ENCODE peak calls at places on chromosomes 4 and X, in five cellular contexts. W is HFFc6, R is neural progenitor cell, B is substantia nigra, F is NCI-H1105. U is an unnamed sample.

GRCh38 chrX:45758319-45758718 is 557.6 kb upstream of the DIPK2B start:
- DNase-seq in F (no peak), R (no peak), B (no peak), W (peak), U (no peak)

GRCh38 chr4:54879576-54879975 is 221.8 kb downstream of the KIT start:
- DNase-seq in W (peak), R (no peak), F (no peak), B (no peak), U (no peak)

GRCh38 chrX:30957753-30958152 is 68.7 kb upstream of the TAB3 start:
- DNase-seq in F (no peak), B (no peak), W (peak), R (no peak), U (no peak)

GRCh38 chrX:11465648-11466411 is 172.6 kb downstream of the AMELX start:
- DNase-seq in B (no peak), R (no peak), F (no peak), W (peak), U (no peak)

GRCh38 chr4:85570388-85570787 is 95.4 kb downstream of the ARHGAP24 start:
- DNase-seq in F (no peak), B (no peak), W (no peak), R (no peak), U (no peak)

GRCh38 chr4:15436515-15436914 is 8.7 kb downstream of the C1QTNF7 start:
- DNase-seq in R (no peak), F (peak), B (no peak), W (peak), U (peak)

GRCh38 chr4:77201857-77202256 is 44.9 kb downstream of the CCNG2 start:
- DNase-seq in W (no peak), F (no peak), B (no peak), R (no peak), U (no peak)

GRCh38 chr4:108034560-108034959 is 44.9 kb downstream of the HADH start:
- DNase-seq in B (no peak), W (no peak), F (no peak), R (no peak), U (no peak)

GRCh38 chr4:63670735-63671134 is 738.5 kb downstream of the TECRL start:
- DNase-seq in W (no peak), B (no peak), R (no peak), F (no peak), U (no peak)

GRCh38 chr4:127982445-127982844 is 17.2 kb downstream of the ABHD18 start:
- DNase-seq in F (no peak), B (no peak), R (no peak), W (no peak), U (no peak)

GRCh38 chrX:41960142-41960541 is 36.8 kb upstream of the CASK start:
- DNase-seq in W (no peak), B (no peak), F (no peak), R (no peak), U (no peak)

GRCh38 chr4:24791043-24791442 is 4.3 kb upstream of the SOD3 start:
- DNase-seq in R (no peak), B (no peak), F (no peak), W (no peak), U (no peak)

GRCh38 chrX:153953342-153953830 is 8.9 kb upstream of the RENBP start:
- DNase-seq in B (peak), W (peak), R (peak), F (peak), U (peak)

GRCh38 chr4:55503164-55503563 is 43.5 kb downstream of the CLOCK start:
- DNase-seq in R (no peak), W (peak), F (no peak), B (no peak), U (no peak)

GRCh38 chrX:109184506-109185139 is 297.3 kb downstream of the GUCY2F start:
- DNase-seq in F (no peak), W (no peak), B (no peak), R (no peak), U (no peak)

GRCh38 chr4:76016383-76016782 is 6.9 kb downstream of the CXCL10 start:
- DNase-seq in B (no peak), R (no peak), W (no peak), F (no peak), U (no peak)

GRCh38 chr4:14652522-14652921 is 349.8 kb upstream of the CPEB2 start:
- DNase-seq in F (no peak), B (no peak), W (no peak), R (no peak), U (no peak)

GRCh38 chrX:2320580-2321327 is 180.0 kb downstream of the DHRSX start:
- DNase-seq in F (no peak), R (no peak), W (peak), B (no peak), U (peak)

GRCh38 chr4:146243141-146243882 is 29.0 kb downstream of the REELD1 start:
- DNase-seq in F (no peak), W (peak), R (peak), B (no peak), U (no peak)

GRCh38 chr4:99323761-99324160 is 2.6 kb upstream of the ADH1B start:
- DNase-seq in F (no peak), R (no peak), B (no peak), W (no peak), U (no peak)

GRCh38 chr4:112819729-112820128 is 182.8 kb downstream of the LARP7 start:
- DNase-seq in F (no peak), W (no peak), B (no peak), R (no peak), U (no peak)

GRCh38 chrX:134694333-134694925 is 36.2 kb upstream of the PLAC1 start:
- DNase-seq in B (no peak), R (no peak), F (no peak), W (no peak), U (no peak)

GRCh38 chrX:37349131-37350033 is at the start of gene PRRG1:
- DNase-seq in B (peak), R (peak), F (peak), W (peak), U (peak)

GRCh38 chrX:100964362-100964761 is 5.1 kb upstream of the ARL13A start:
- DNase-seq in W (no peak), F (no peak), B (no peak), R (no peak), U (no peak)

GRCh38 chr4:184384056-184384809 is 90.1 kb downstream of the IRF2 start:
- DNase-seq in W (peak), R (peak), F (no peak), B (no peak), U (no peak)

U was measured in globus pallidus.